ENCODE peak calls at places on chromosomes 7 and 10, in four cellular contexts. B is SK-N-SH, U is HCT116, W is H1. J is an unnamed sample.

GRCh38 chr10:3136763-3137611 is 35.6 kb downstream of the PITRM1 start:
- DNase-seq in W (no peak), U (no peak), B (no peak), J (no peak)

GRCh38 chr10:132336064-132336746 is 4.2 kb downstream of the LRRC27 start:
- DNase-seq in W (no peak), B (no peak), U (no peak), J (no peak)

GRCh38 chr10:49207113-49207512 is 18.9 kb upstream of the TMEM273 start:
- DNase-seq in U (no peak), B (no peak), W (no peak), J (no peak)

GRCh38 chr10:116926426-116926825 is 77.1 kb downstream of the ENO4 start:
- DNase-seq in U (no peak), W (no peak), B (no peak), J (no peak)

GRCh38 chr10:71476249-71477011 is 79.7 kb downstream of the CDH23 start:
- DNase-seq in B (no peak), W (no peak), U (no peak), J (no peak)

GRCh38 chr7:141585592-141586510 is 34.6 kb downstream of the AGK start:
- DNase-seq in B (no peak), U (no peak), W (no peak), J (no peak)

GRCh38 chr7:33946094-33946699 is 40.9 kb downstream of the BMPER start:
- DNase-seq in B (no peak), W (no peak), U (no peak), J (no peak)

GRCh38 chr7:35604595-35604994 is 90.3 kb downstream of the HERPUD2 start:
- DNase-seq in W (no peak), B (no peak), U (no peak), J (no peak)

GRCh38 chr10:78248651-78249464 is 215.2 kb downstream of the RPS24 start:
- DNase-seq in U (no peak), W (no peak), B (no peak), J (no peak)

GRCh38 chr10:112698774-112699173 is 251.3 kb upstream of the TCF7L2 start:
- DNase-seq in U (no peak), B (no peak), W (no peak), J (no peak)

GRCh38 chr10:11145498-11145855 is 127.8 kb downstream of the CELF2 start:
- DNase-seq in U (no peak), B (no peak), W (no peak), J (no peak)

GRCh38 chr7:137325927-137326326 is 17.6 kb downstream of the PTN start:
- DNase-seq in U (no peak), W (no peak), B (no peak), J (no peak)

GRCh38 chr7:155230169-155230593 is 67.5 kb upstream of the INSIG1 start:
- DNase-seq in W (no peak), U (peak), B (no peak), J (peak)

GRCh38 chr7:1536768-1537630 is 6.5 kb downstream of the MAFK start:
- DNase-seq in U (peak), B (peak), W (no peak), J (peak)

GRCh38 chr7:90920336-90920735 is 324.2 kb downstream of the CDK14 start:
- DNase-seq in B (no peak), W (no peak), U (no peak), J (no peak)

GRCh38 chr10:128026620-128027281 is 99.5 kb downstream of the MKI67 start:
- DNase-seq in W (no peak), U (no peak), B (no peak), J (no peak)

GRCh38 chr10:70679498-70679897 is 7.2 kb downstream of the ADAMTS14 start:
- DNase-seq in B (peak), U (no peak), W (no peak), J (no peak)

GRCh38 chr7:5567810-5568209 is 144.2 kb upstream of the TNRC18 start:
- DNase-seq in U (no peak), B (peak), W (no peak), J (no peak)

GRCh38 chr7:122679813-122680212 is 19.1 kb downstream of the RNF133 start:
- DNase-seq in B (no peak), W (no peak), U (no peak), J (no peak)

GRCh38 chr10:131978366-131978765 is 3.4 kb downstream of the BNIP3 start:
- DNase-seq in W (no peak), U (no peak), B (no peak), J (no peak)

GRCh38 chr7:6256709-6257535 is 15.5 kb downstream of the CYTH3 start:
- DNase-seq in W (no peak), B (no peak), U (no peak), J (no peak)

GRCh38 chr10:59894114-59894513 is 12.2 kb downstream of the CCDC6 start:
- DNase-seq in W (no peak), U (no peak), B (no peak), J (peak)

GRCh38 chr7:50687096-50687495 is 95.6 kb downstream of the GRB10 start:
- DNase-seq in W (no peak), B (no peak), U (no peak), J (no peak)

GRCh38 chr10:132574783-132575319 is 37.3 kb downstream of the INPP5A start:
- DNase-seq in U (no peak), B (no peak), W (peak), J (peak)

GRCh38 chr7:110940756-110941155 is 150.2 kb upstream of the LRRN3 start:
- DNase-seq in W (no peak), U (no peak), B (no peak), J (no peak)

GRCh38 chr7:37083311-37084096 is 359.2 kb upstream of the AOAH start:
- DNase-seq in B (no peak), U (no peak), W (no peak), J (no peak)

GRCh38 chr10:61438141-61438984 is 14.8 kb downstream of the TMEM26 start:
- DNase-seq in W (no peak), B (no peak), U (no peak), J (no peak)

GRCh38 chr7:50330254-50330653 is 25.7 kb downstream of the IKZF1 start:
- DNase-seq in W (no peak), B (no peak), U (no peak), J (no peak)

GRCh38 chr7:138374119-138374693 is 85.9 kb upstream of the TRIM24 start:
- DNase-seq in U (no peak), W (no peak), B (peak), J (no peak)

GRCh38 chr10:52314822-52315552 is 906 bp downstream of the DKK1 start:
- DNase-seq in W (no peak), B (peak), U (no peak), J (no peak)

GRCh38 chr10:116866987-116867595 is 17.8 kb downstream of the ENO4 start:
- DNase-seq in U (no peak), W (no peak), B (no peak), J (no peak)

GRCh38 chr10:21813944-21814343 is 189.6 kb downstream of the DNAJC1 start:
- DNase-seq in U (no peak), W (no peak), B (no peak), J (no peak)

GRCh38 chr10:89342219-89342966 is 14.6 kb downstream of the IFIT3 start:
- DNase-seq in W (no peak), B (peak), U (no peak), J (no peak)

GRCh38 chr7:22586806-22587180 is 86.8 kb upstream of the STEAP1B start:
- DNase-seq in B (no peak), U (no peak), W (no peak), J (peak)

GRCh38 chr10:43867667-43868361 is 219.1 kb upstream of the ZNF32 start:
- DNase-seq in B (no peak), W (no peak), U (no peak), J (no peak)

DNA sequence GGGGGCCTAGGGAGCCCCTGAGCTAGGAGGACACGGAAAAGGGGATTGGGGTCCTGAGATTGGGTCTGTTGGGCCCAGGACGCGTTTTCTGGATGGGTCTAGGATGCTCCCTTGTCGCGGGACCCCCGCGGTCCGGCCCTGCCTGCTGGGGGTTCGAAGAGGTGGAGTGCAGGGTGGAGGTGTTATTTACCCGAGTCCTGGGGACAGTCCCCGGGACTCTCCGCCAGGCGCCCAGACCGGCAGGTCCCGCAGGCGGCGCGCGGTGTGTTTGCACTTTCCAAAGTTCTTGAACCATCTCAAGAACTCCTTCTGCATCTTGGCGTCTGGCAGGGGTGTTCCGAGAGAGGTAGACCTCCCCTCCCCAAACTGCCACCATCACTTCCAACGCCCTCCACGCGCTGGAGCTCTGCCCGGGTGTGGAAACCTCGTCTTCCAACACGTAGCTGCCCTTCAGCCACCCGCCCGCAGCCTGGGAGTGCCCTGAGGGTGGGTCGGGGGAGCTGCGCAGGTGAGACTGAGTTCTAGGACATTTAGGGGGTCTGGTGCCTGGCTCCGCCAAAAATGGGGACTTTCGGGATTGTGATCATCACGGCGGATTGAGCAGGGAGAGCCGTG is 569 bp downstream of the CAV1 start:
- DNase-seq in W (no peak), U (no peak), B (peak), J (no peak)
- TF ChIP-seq JUND in W (no peak), U (no peak), B (no peak), J (no peak)

GRCh38 chr7:100127866-100128601 is 1.3 kb downstream of the MBLAC1 start:
- DNase-seq in U (no peak), B (peak), W (no peak), J (no peak)

GRCh38 chr7:100128602-100128963 is 1.8 kb downstream of the MBLAC1 start:
- DNase-seq in U (no peak), W (no peak), B (no peak), J (no peak)

GRCh38 chr7:100132697-100133137 is 6.0 kb downstream of the MBLAC1 start:
- DNase-seq in U (no peak), W (no peak), B (peak), J (peak)

GRCh38 chr7:100132126-100132525 is 5.4 kb downstream of the MBLAC1 start:
- DNase-seq in B (no peak), U (no peak), W (no peak), J (no peak)

DNA sequence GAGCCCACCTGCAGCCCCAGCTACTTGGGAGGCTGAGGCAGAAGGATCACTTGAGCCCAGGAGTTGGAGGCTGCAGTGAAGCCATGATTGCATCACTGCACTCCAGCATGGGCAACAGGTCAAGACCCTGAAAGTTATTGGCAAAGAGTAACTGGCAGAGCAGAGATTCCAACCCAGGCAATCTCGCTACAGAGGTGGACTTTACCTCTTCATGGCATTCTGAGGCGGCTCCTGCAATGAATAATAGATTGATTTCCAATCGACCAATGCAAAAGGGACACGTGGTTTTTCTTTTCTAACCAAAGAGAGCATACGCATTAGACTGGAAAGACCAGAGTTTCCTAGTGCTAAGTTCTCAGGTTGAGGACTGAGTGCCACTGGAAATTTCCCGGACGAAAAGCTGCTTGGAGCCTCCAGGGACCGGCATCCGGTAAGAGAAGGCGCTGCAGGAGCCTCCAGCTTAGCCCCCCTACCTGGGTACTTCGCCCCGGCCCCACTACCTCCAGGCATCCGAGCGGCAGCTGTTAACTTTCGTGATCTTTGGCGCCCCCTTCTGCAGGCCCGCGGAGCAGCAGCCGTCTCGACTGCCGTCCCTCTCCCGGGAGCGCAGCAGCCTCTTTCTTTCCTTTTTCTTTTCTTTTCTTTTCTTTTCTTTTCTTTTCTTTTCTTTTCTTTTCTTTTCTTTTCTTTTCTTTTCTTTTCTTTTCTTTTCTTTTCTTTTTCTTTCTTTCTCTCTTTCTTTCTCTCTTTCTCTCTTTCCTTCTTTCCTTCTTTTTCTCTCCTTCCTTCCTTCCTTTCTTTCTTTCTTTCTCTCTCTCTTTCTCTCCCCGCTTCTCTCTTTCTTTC is 4.1 kb downstream of the MBLAC1 start:
- DNase-seq in U (no peak), W (no peak), B (peak), J (peak)
- TF ChIP-seq JUND in U (no peak), W (no peak), B (no peak), J (no peak)

GRCh38 chr7:135189961-135190360 is 19.5 kb upstream of the CYREN start:
- DNase-seq in W (no peak), U (no peak), B (peak), J (no peak)
- TF ChIP-seq JUND in W (no peak), U (no peak), B (no peak), J (no peak)

GRCh38 chr7:80140388-80140787 is 5.8 kb downstream of the GNAI1 start:
- DNase-seq in U (no peak), B (no peak), W (no peak), J (no peak)

GRCh38 chr7:80145780-80146422 is 11.3 kb downstream of the GNAI1 start:
- DNase-seq in W (no peak), U (no peak), B (no peak), J (peak)

GRCh38 chr7:80139179-80139578 is 4.5 kb downstream of the GNAI1 start:
- DNase-seq in U (no peak), W (no peak), B (no peak), J (peak)

GRCh38 chr7:80146561-80146960 is 11.9 kb downstream of the GNAI1 start:
- DNase-seq in W (no peak), B (no peak), U (no peak), J (no peak)

GRCh38 chr7:80142853-80143580 is 8.4 kb downstream of the GNAI1 start:
- DNase-seq in B (no peak), U (no peak), W (no peak), J (no peak)
- TF ChIP-seq JUND in B (no peak), U (no peak), W (no peak), J (no peak)

DNA sequence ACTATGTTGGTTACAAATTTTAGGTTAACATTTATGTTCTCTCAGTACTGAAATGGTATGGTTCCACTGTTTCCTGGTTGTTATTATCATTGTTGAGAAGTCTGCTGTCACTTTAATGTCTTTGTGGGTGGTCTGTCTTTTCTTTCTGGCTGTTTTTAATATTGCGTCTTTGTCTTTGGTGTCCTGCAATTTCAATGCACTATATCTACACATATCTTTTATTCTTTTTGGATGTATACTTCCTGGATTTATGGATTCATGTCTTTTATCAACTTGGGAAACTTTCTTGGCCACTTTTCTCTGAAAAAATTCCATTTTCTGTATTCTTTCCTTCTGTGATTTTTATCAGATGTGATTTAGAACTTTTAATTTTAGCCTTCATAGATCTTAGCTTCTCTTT is 250.2 kb downstream of the BUB3 start:
- DNase-seq in U (no peak), W (no peak), B (no peak), J (no peak)
- TF ChIP-seq JUND in U (no peak), W (no peak), B (no peak), J (no peak)

DNA sequence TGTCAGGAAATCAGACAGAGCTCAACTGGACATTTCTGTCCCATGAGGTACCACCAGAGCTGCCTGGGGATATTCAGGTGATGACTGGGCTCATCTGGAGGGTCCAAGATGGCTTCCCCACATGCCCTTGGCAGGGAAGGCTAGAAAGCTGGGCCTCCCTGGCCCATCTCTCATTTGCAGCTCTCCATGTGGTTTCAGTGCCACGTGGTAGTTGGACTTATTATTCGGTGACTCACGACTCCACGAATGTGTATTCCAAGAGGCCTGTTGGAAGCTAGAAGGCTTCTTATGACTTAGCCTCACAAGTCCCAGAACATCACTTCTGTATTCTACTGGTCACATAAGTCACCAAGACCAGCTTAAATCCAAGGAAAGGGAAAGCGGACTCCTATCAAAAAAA is 22.8 kb downstream of the NSMCE4A start:
- DNase-seq in U (no peak), W (no peak), B (no peak), J (no peak)
- TF ChIP-seq JUND in U (no peak), W (no peak), B (no peak), J (no peak)

GRCh38 chr7:108016841-108017775 is 14.1 kb upstream of the LAMB1 start:
- DNase-seq in W (no peak), B (peak), U (peak), J (peak)
- TF ChIP-seq JUND in W (no peak), B (no peak), U (no peak), J (no peak)

GRCh38 chr10:58316874-58317273 is 17.9 kb upstream of the UBE2D1 start:
- DNase-seq in U (no peak), B (no peak), W (no peak), J (no peak)
- TF ChIP-seq JUND in U (no peak), B (no peak), W (no peak), J (no peak)

GRCh38 chr7:43362652-43363428 is 220.1 kb upstream of the STK17A start:
- DNase-seq in U (no peak), W (no peak), B (peak), J (peak)
- TF ChIP-seq JUND in U (no peak), W (no peak), B (no peak), J (no peak)

GRCh38 chr7:27147211-27148030 is at the start of gene HOXA6:
- DNase-seq in B (peak), W (no peak), U (no peak), J (no peak)
- TF ChIP-seq JUND in B (no peak), W (no peak), U (no peak), J (no peak)